ENCODE peak calls at places on chromosomes 12 and 14, in six cellular contexts. One of them, this sample, is unnamed.
A peak's percentile ranks its signal among the peaks of the same experiment; 100 is the strongest.

GRCh38 chr12:28543021-28543890 is 353.0 kb downstream of the CCDC91 start:
- DNase-seq in fibroblast of pulmonary artery: no peak
- DNase-seq in HCT116: no peak
- DNase-seq in progenitor cell of endocrine pancreas: no peak
- DNase-seq in cardiac muscle cell: no peak
- DNase-seq in AG04450: no peak
- DNase-seq in this sample: no peak

GRCh38 chr12:95733156-95733825 is 57.3 kb downstream of the NTN4 start:
- DNase-seq in cardiac muscle cell: no peak
- DNase-seq in AG04450: peak; percentile 82
- DNase-seq in fibroblast of pulmonary artery: peak; percentile 14
- DNase-seq in HCT116: no peak
- DNase-seq in progenitor cell of endocrine pancreas: no peak
- DNase-seq in this sample: no peak

GRCh38 chr12:53791735-53792326 is 40.1 kb upstream of the CISTR start:
- DNase-seq in cardiac muscle cell: no peak
- DNase-seq in fibroblast of pulmonary artery: no peak
- DNase-seq in AG04450: no peak
- DNase-seq in HCT116: peak; percentile 38
- DNase-seq in progenitor cell of endocrine pancreas: no peak
- DNase-seq in this sample: no peak

GRCh38 chr12:79818856-79819255 is 116.0 kb downstream of the PPP1R12A start:
- DNase-seq in progenitor cell of endocrine pancreas: no peak
- DNase-seq in HCT116: no peak
- DNase-seq in cardiac muscle cell: no peak
- DNase-seq in fibroblast of pulmonary artery: peak; percentile 53
- DNase-seq in AG04450: no peak
- DNase-seq in this sample: no peak

GRCh38 chr14:102126807-102127455 is 12.8 kb upstream of the WDR20 start:
- DNase-seq in fibroblast of pulmonary artery: no peak
- DNase-seq in progenitor cell of endocrine pancreas: no peak
- DNase-seq in cardiac muscle cell: no peak
- DNase-seq in AG04450: no peak
- DNase-seq in HCT116: no peak
- DNase-seq in this sample: no peak

GRCh38 chr14:20631821-20632389 is 9.6 kb downstream of the OR6S1 start:
- DNase-seq in AG04450: no peak
- DNase-seq in cardiac muscle cell: peak; percentile 80
- DNase-seq in fibroblast of pulmonary artery: peak; percentile 72
- DNase-seq in HCT116: no peak
- DNase-seq in progenitor cell of endocrine pancreas: no peak
- DNase-seq in this sample: no peak

GRCh38 chr14:101560534-101561113 is 671 bp upstream of the DIO3 start:
- DNase-seq in HCT116: no peak
- DNase-seq in progenitor cell of endocrine pancreas: no peak
- DNase-seq in AG04450: no peak
- DNase-seq in cardiac muscle cell: no peak
- DNase-seq in fibroblast of pulmonary artery: no peak
- DNase-seq in this sample: no peak

GRCh38 chr12:2302711-2303255 is 250.0 kb downstream of the CACNA1C start:
- DNase-seq in progenitor cell of endocrine pancreas: no peak
- DNase-seq in HCT116: no peak
- DNase-seq in AG04450: no peak
- DNase-seq in fibroblast of pulmonary artery: no peak
- DNase-seq in cardiac muscle cell: no peak
- DNase-seq in this sample: no peak

GRCh38 chr12:67352682-67353081 is 83.5 kb downstream of the CAND1 start:
- DNase-seq in progenitor cell of endocrine pancreas: no peak
- DNase-seq in HCT116: no peak
- DNase-seq in AG04450: no peak
- DNase-seq in cardiac muscle cell: no peak
- DNase-seq in fibroblast of pulmonary artery: no peak
- DNase-seq in this sample: no peak

GRCh38 chr12:75460194-75460593 is 20.4 kb upstream of the GLIPR1 start:
- DNase-seq in AG04450: no peak
- DNase-seq in cardiac muscle cell: no peak
- DNase-seq in HCT116: no peak
- DNase-seq in fibroblast of pulmonary artery: no peak
- DNase-seq in progenitor cell of endocrine pancreas: no peak
- DNase-seq in this sample: no peak

GRCh38 chr14:41830679-41831078 is 224.0 kb downstream of the LRFN5 start:
- DNase-seq in cardiac muscle cell: no peak
- DNase-seq in HCT116: no peak
- DNase-seq in progenitor cell of endocrine pancreas: no peak
- DNase-seq in AG04450: peak; percentile 81
- DNase-seq in fibroblast of pulmonary artery: peak; percentile 69
- DNase-seq in this sample: no peak

GRCh38 chr12:52216807-52217206 is 16.2 kb upstream of the KRT7 start:
- DNase-seq in fibroblast of pulmonary artery: no peak
- DNase-seq in HCT116: no peak
- DNase-seq in progenitor cell of endocrine pancreas: no peak
- DNase-seq in cardiac muscle cell: no peak
- DNase-seq in AG04450: no peak
- DNase-seq in this sample: peak; percentile 32

GRCh38 chr12:14567311-14568195 is at the start of gene PLBD1:
- DNase-seq in fibroblast of pulmonary artery: peak; percentile 43
- DNase-seq in cardiac muscle cell: peak; percentile 46
- DNase-seq in AG04450: no peak
- DNase-seq in HCT116: no peak
- DNase-seq in progenitor cell of endocrine pancreas: peak; percentile 56
- DNase-seq in this sample: no peak

GRCh38 chr12:96083020-96083489 is 47.7 kb upstream of the LTA4H start:
- DNase-seq in HCT116: no peak
- DNase-seq in cardiac muscle cell: no peak
- DNase-seq in progenitor cell of endocrine pancreas: no peak
- DNase-seq in AG04450: no peak
- DNase-seq in fibroblast of pulmonary artery: no peak
- DNase-seq in this sample: no peak

GRCh38 chr14:61076531-61076930 is 95.5 kb downstream of the SLC38A6 start:
- DNase-seq in cardiac muscle cell: no peak
- DNase-seq in HCT116: no peak
- DNase-seq in fibroblast of pulmonary artery: peak; percentile 80
- DNase-seq in progenitor cell of endocrine pancreas: no peak
- DNase-seq in AG04450: no peak
- DNase-seq in this sample: no peak

GRCh38 chr12:87671757-87672156 is 357.4 kb downstream of the C12orf50 start:
- DNase-seq in cardiac muscle cell: no peak
- DNase-seq in fibroblast of pulmonary artery: no peak
- DNase-seq in progenitor cell of endocrine pancreas: no peak
- DNase-seq in HCT116: no peak
- DNase-seq in AG04450: no peak
- DNase-seq in this sample: no peak

GRCh38 chr12:92470608-92471021 is 232.2 kb upstream of the PLEKHG7 start:
- DNase-seq in AG04450: no peak
- DNase-seq in HCT116: no peak
- DNase-seq in fibroblast of pulmonary artery: no peak
- DNase-seq in progenitor cell of endocrine pancreas: no peak
- DNase-seq in cardiac muscle cell: no peak
- DNase-seq in this sample: no peak

GRCh38 chr12:105523164-105524057 is 192.9 kb downstream of the C12orf75 start:
- DNase-seq in fibroblast of pulmonary artery: peak; percentile 93
- DNase-seq in cardiac muscle cell: peak; percentile 95
- DNase-seq in progenitor cell of endocrine pancreas: no peak
- DNase-seq in AG04450: peak; percentile 74
- DNase-seq in HCT116: no peak
- DNase-seq in this sample: peak; percentile 95

GRCh38 chr12:15540469-15540872 is 218.2 kb downstream of the PTPRO start:
- DNase-seq in cardiac muscle cell: no peak
- DNase-seq in AG04450: no peak
- DNase-seq in progenitor cell of endocrine pancreas: no peak
- DNase-seq in HCT116: no peak
- DNase-seq in fibroblast of pulmonary artery: peak; percentile 56
- DNase-seq in this sample: no peak

GRCh38 chr12:3201741-3202500 is 124.7 kb downstream of the TSPAN9 start:
- DNase-seq in HCT116: no peak
- DNase-seq in cardiac muscle cell: peak; percentile 32
- DNase-seq in progenitor cell of endocrine pancreas: no peak
- DNase-seq in AG04450: no peak
- DNase-seq in fibroblast of pulmonary artery: no peak
- DNase-seq in this sample: no peak

GRCh38 chr12:64006211-64006610 is 161.7 kb downstream of the SRGAP1 start:
- DNase-seq in AG04450: no peak
- DNase-seq in fibroblast of pulmonary artery: peak; percentile 54
- DNase-seq in progenitor cell of endocrine pancreas: no peak
- DNase-seq in cardiac muscle cell: peak; percentile 1
- DNase-seq in HCT116: no peak
- DNase-seq in this sample: no peak

GRCh38 chr14:91996951-91997371 is 42.9 kb downstream of the TRIP11 start:
- DNase-seq in fibroblast of pulmonary artery: peak; percentile 78
- DNase-seq in AG04450: peak; percentile 26
- DNase-seq in HCT116: peak; percentile 44
- DNase-seq in progenitor cell of endocrine pancreas: no peak
- DNase-seq in cardiac muscle cell: peak; percentile 28
- DNase-seq in this sample: no peak

GRCh38 chr12:7870335-7870734 is 2.4 kb downstream of the SLC2A14 start:
- DNase-seq in HCT116: no peak
- DNase-seq in cardiac muscle cell: no peak
- DNase-seq in progenitor cell of endocrine pancreas: no peak
- DNase-seq in AG04450: no peak
- DNase-seq in fibroblast of pulmonary artery: no peak
- DNase-seq in this sample: no peak

GRCh38 chr14:91963465-91963864 is 16.0 kb upstream of the FBLN5 start:
- DNase-seq in progenitor cell of endocrine pancreas: no peak
- DNase-seq in fibroblast of pulmonary artery: peak; percentile 72
- DNase-seq in AG04450: no peak
- DNase-seq in cardiac muscle cell: no peak
- DNase-seq in HCT116: no peak
- DNase-seq in this sample: no peak

GRCh38 chr12:132218915-132219314 is 74.7 kb downstream of the NOC4L start:
- DNase-seq in cardiac muscle cell: peak; percentile 42
- DNase-seq in progenitor cell of endocrine pancreas: no peak
- DNase-seq in fibroblast of pulmonary artery: no peak
- DNase-seq in AG04450: no peak
- DNase-seq in HCT116: peak; percentile 52
- DNase-seq in this sample: peak; percentile 53

GRCh38 chr12:127293507-127294310 is 973.3 kb upstream of the TMEM132C start:
- DNase-seq in HCT116: peak; percentile 50
- DNase-seq in cardiac muscle cell: peak; percentile 61
- DNase-seq in AG04450: no peak
- DNase-seq in fibroblast of pulmonary artery: peak; percentile 68
- DNase-seq in progenitor cell of endocrine pancreas: peak; percentile 34
- DNase-seq in this sample: no peak

GRCh38 chr12:92156139-92156538 is 10.5 kb upstream of the BTG1 start:
- DNase-seq in cardiac muscle cell: no peak
- DNase-seq in fibroblast of pulmonary artery: no peak
- DNase-seq in AG04450: no peak
- DNase-seq in progenitor cell of endocrine pancreas: no peak
- DNase-seq in HCT116: no peak
- DNase-seq in this sample: no peak

GRCh38 chr12:24901975-24902461 is 46.9 kb downstream of the BCAT1 start:
- DNase-seq in AG04450: no peak
- DNase-seq in cardiac muscle cell: peak; percentile 19
- DNase-seq in progenitor cell of endocrine pancreas: peak; percentile 30
- DNase-seq in HCT116: no peak
- DNase-seq in fibroblast of pulmonary artery: no peak
- DNase-seq in this sample: no peak

GRCh38 chr14:65910108-65910507 is 497.6 kb downstream of the FUT8 start:
- DNase-seq in fibroblast of pulmonary artery: peak; percentile 74
- DNase-seq in progenitor cell of endocrine pancreas: no peak
- DNase-seq in AG04450: no peak
- DNase-seq in HCT116: no peak
- DNase-seq in cardiac muscle cell: no peak
- DNase-seq in this sample: no peak

GRCh38 chr14:101977311-101978071 is 13.1 kb downstream of the DYNC1H1 start:
- DNase-seq in progenitor cell of endocrine pancreas: no peak
- DNase-seq in cardiac muscle cell: no peak
- DNase-seq in AG04450: no peak
- DNase-seq in fibroblast of pulmonary artery: peak; percentile 18
- DNase-seq in HCT116: no peak
- DNase-seq in this sample: no peak

GRCh38 chr14:78950654-78951053 is 780.5 kb downstream of the NRXN3 start:
- DNase-seq in progenitor cell of endocrine pancreas: no peak
- DNase-seq in cardiac muscle cell: no peak
- DNase-seq in fibroblast of pulmonary artery: peak; percentile 65
- DNase-seq in HCT116: no peak
- DNase-seq in AG04450: no peak
- DNase-seq in this sample: no peak

GRCh38 chr12:124032265-124032886 is 59.4 kb downstream of the ZNF664 start:
- DNase-seq in HCT116: peak; percentile 19
- DNase-seq in cardiac muscle cell: peak; percentile 71
- DNase-seq in fibroblast of pulmonary artery: peak; percentile 83
- DNase-seq in progenitor cell of endocrine pancreas: no peak
- DNase-seq in AG04450: no peak
- DNase-seq in this sample: no peak

GRCh38 chr12:62719027-62719426 is 215.9 kb downstream of the PPM1H start:
- DNase-seq in AG04450: no peak
- DNase-seq in progenitor cell of endocrine pancreas: no peak
- DNase-seq in cardiac muscle cell: no peak
- DNase-seq in HCT116: no peak
- DNase-seq in fibroblast of pulmonary artery: no peak
- DNase-seq in this sample: no peak

GRCh38 chr14:76050250-76050649 is 64.7 kb downstream of the IFT43 start:
- DNase-seq in fibroblast of pulmonary artery: no peak
- DNase-seq in HCT116: no peak
- DNase-seq in progenitor cell of endocrine pancreas: no peak
- DNase-seq in cardiac muscle cell: no peak
- DNase-seq in AG04450: no peak
- DNase-seq in this sample: no peak
- TF ChIP-seq CTCF in fibroblast of pulmonary artery: no peak
- TF ChIP-seq CTCF in HCT116: no peak
- TF ChIP-seq CTCF in progenitor cell of endocrine pancreas: no peak
- TF ChIP-seq CTCF in cardiac muscle cell: no peak
- TF ChIP-seq CTCF in AG04450: no peak
- TF ChIP-seq CTCF in this sample: no peak

DNA sequence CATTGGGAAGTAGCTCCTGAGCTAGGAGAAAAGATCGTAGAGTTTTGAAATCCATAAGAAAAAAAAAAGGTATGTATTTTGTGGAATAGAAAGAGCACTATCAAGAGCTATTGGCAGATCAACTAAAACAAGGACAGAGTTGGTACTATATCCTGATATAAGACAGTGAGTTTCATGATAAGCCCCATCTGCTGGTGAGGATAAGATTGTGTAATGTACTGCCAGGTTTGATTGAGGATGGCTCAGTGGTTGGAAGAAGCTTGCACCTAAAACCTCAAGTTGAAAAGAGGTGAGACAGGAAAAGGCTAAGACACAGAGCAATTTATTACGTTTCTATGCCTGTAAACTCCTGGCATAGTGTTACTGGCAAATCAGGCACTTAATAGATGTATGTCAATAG is 525.6 kb downstream of the FLRT2 start:
- DNase-seq in cardiac muscle cell: no peak
- DNase-seq in progenitor cell of endocrine pancreas: no peak
- DNase-seq in HCT116: no peak
- DNase-seq in AG04450: no peak
- DNase-seq in fibroblast of pulmonary artery: peak; percentile 6
- DNase-seq in this sample: no peak
- TF ChIP-seq CTCF in cardiac muscle cell: no peak
- TF ChIP-seq CTCF in progenitor cell of endocrine pancreas: no peak
- TF ChIP-seq CTCF in HCT116: no peak
- TF ChIP-seq CTCF in AG04450: peak; percentile 30
- TF ChIP-seq CTCF in fibroblast of pulmonary artery: no peak
- TF ChIP-seq CTCF in this sample: peak; percentile 69

GRCh38 chr14:77097689-77098469 is at the start of gene CIPC:
- DNase-seq in fibroblast of pulmonary artery: peak; percentile 99
- DNase-seq in progenitor cell of endocrine pancreas: peak; percentile 98
- DNase-seq in AG04450: peak; percentile 96
- DNase-seq in cardiac muscle cell: peak; percentile 100
- DNase-seq in HCT116: peak; percentile 98
- DNase-seq in this sample: peak; percentile 100
- TF ChIP-seq CTCF in fibroblast of pulmonary artery: no peak
- TF ChIP-seq CTCF in progenitor cell of endocrine pancreas: no peak
- TF ChIP-seq CTCF in AG04450: no peak
- TF ChIP-seq CTCF in cardiac muscle cell: no peak
- TF ChIP-seq CTCF in HCT116: no peak
- TF ChIP-seq CTCF in this sample: no peak

GRCh38 chr14:54651649-54652048 is 84.7 kb downstream of the SAMD4A start:
- DNase-seq in AG04450: no peak
- DNase-seq in HCT116: no peak
- DNase-seq in cardiac muscle cell: no peak
- DNase-seq in fibroblast of pulmonary artery: peak; percentile 63
- DNase-seq in progenitor cell of endocrine pancreas: no peak
- DNase-seq in this sample: no peak
- TF ChIP-seq CTCF in AG04450: no peak
- TF ChIP-seq CTCF in HCT116: no peak
- TF ChIP-seq CTCF in cardiac muscle cell: no peak
- TF ChIP-seq CTCF in fibroblast of pulmonary artery: no peak
- TF ChIP-seq CTCF in progenitor cell of endocrine pancreas: no peak
- TF ChIP-seq CTCF in this sample: no peak

This sample was measured in chondrocyte.